ENCODE peak calls at places on chromosomes 7 and 10, in four cellular contexts. One of them, this sample, is unnamed.

GRCh38 chr10:91590142-91590903 is 42.5 kb downstream of the PPP1R3C start:
- DNase-seq in transverse colon: peak
- DNase-seq in kidney tubule cell: peak
- DNase-seq in T-helper 1 cell: no peak
- DNase-seq in this sample: no peak

GRCh38 chr7:144826248-144826647 is 9.6 kb downstream of the TPK1 start:
- DNase-seq in transverse colon: no peak
- DNase-seq in kidney tubule cell: no peak
- DNase-seq in T-helper 1 cell: no peak
- DNase-seq in this sample: no peak

GRCh38 chr10:24723788-24724380 is at the start of gene ARHGAP21:
- DNase-seq in transverse colon: peak
- DNase-seq in kidney tubule cell: peak
- DNase-seq in T-helper 1 cell: peak
- DNase-seq in this sample: no peak

GRCh38 chr7:45136106-45137060 is 21.2 kb upstream of the RAMP3 start:
- DNase-seq in transverse colon: peak
- DNase-seq in kidney tubule cell: peak
- DNase-seq in T-helper 1 cell: no peak
- DNase-seq in this sample: peak

GRCh38 chr7:12119638-12120303 is 91.3 kb upstream of the TMEM106B start:
- DNase-seq in transverse colon: no peak
- DNase-seq in kidney tubule cell: no peak
- DNase-seq in T-helper 1 cell: no peak
- DNase-seq in this sample: no peak

GRCh38 chr10:88385601-88386203 is 197.4 kb downstream of the RNLS start:
- DNase-seq in transverse colon: peak
- DNase-seq in kidney tubule cell: peak
- DNase-seq in T-helper 1 cell: peak
- DNase-seq in this sample: peak

GRCh38 chr7:128703605-128704004 is 31.5 kb downstream of the GARIN1A start:
- DNase-seq in transverse colon: no peak
- DNase-seq in kidney tubule cell: peak
- DNase-seq in T-helper 1 cell: no peak
- DNase-seq in this sample: no peak

GRCh38 chr7:158282461-158283001 is 305.1 kb downstream of the PTPRN2 start:
- DNase-seq in transverse colon: no peak
- DNase-seq in kidney tubule cell: no peak
- DNase-seq in T-helper 1 cell: no peak
- DNase-seq in this sample: no peak

GRCh38 chr7:1825877-1826741 is 156.0 kb downstream of the ELFN1 start:
- DNase-seq in transverse colon: no peak
- DNase-seq in kidney tubule cell: no peak
- DNase-seq in T-helper 1 cell: no peak
- DNase-seq in this sample: no peak

GRCh38 chr7:84677386-84677785 is 482.8 kb upstream of the SEMA3A start:
- DNase-seq in transverse colon: no peak
- DNase-seq in kidney tubule cell: no peak
- DNase-seq in T-helper 1 cell: no peak
- DNase-seq in this sample: no peak

GRCh38 chr7:121159553-121159952 is 169.2 kb upstream of the WNT16 start:
- DNase-seq in transverse colon: no peak
- DNase-seq in kidney tubule cell: no peak
- DNase-seq in T-helper 1 cell: no peak
- DNase-seq in this sample: no peak

GRCh38 chr7:157253850-157254249 is 83.0 kb upstream of the DNAJB6 start:
- DNase-seq in transverse colon: peak
- DNase-seq in kidney tubule cell: peak
- DNase-seq in T-helper 1 cell: no peak
- DNase-seq in this sample: no peak

GRCh38 chr7:35805876-35806275 is 5.0 kb downstream of the SEPTIN7 start:
- DNase-seq in transverse colon: no peak
- DNase-seq in kidney tubule cell: no peak
- DNase-seq in T-helper 1 cell: no peak
- DNase-seq in this sample: no peak

GRCh38 chr10:128922172-128922571 is 544.9 kb upstream of the MGMT start:
- DNase-seq in transverse colon: no peak
- DNase-seq in kidney tubule cell: no peak
- DNase-seq in T-helper 1 cell: no peak
- DNase-seq in this sample: no peak

GRCh38 chr7:26948617-26949118 is 84.3 kb upstream of the SKAP2 start:
- DNase-seq in transverse colon: no peak
- DNase-seq in kidney tubule cell: peak
- DNase-seq in T-helper 1 cell: no peak
- DNase-seq in this sample: no peak